ENCODE peak calls at places on chromosomes 12 and 14, in nine cellular contexts. S is PC-3; F is stimulated activated CD4-positive, alpha-beta T cell treated with anti-CD3 and anti-CD28 coated beads, Interleukin-15, amount 100 ng/mL, for 1 hour; X is uterus; M is neural crest cell; A is nucleus accumbens; D is A549; U is fibroblast of the aortic adventitia; O is HTR-8/SVneo. G is an unnamed sample.

GRCh38 chr14:90556666-90557450 is 160.0 kb downstream of the CALM1 start:
- DNase-seq in S (no peak), F (no peak), X (no peak), M (no peak), A (no peak), D (no peak), U (no peak), O (no peak), G (no peak)

GRCh38 chr14:72892879-72893635 is 844 bp downstream of the DPF3 start:
- DNase-seq in S (peak; percentile 38), F (no peak), X (no peak), M (peak; percentile 25), A (peak; percentile 56), D (no peak), U (peak; percentile 23), O (peak; percentile 42), G (peak; percentile 38)

GRCh38 chr12:26318661-26319068 is 123.3 kb downstream of the SSPN start:
- DNase-seq in S (peak; percentile 53), F (no peak), X (peak; percentile 73), M (no peak), A (peak; percentile 14), D (no peak), U (peak; percentile 70), O (peak; percentile 78), G (peak; percentile 91)

GRCh38 chr14:51849095-51849494 is 11.3 kb upstream of the GNG2 start:
- DNase-seq in S (peak; percentile 52), F (no peak), X (no peak), M (no peak), A (no peak), D (no peak), U (no peak), O (no peak), G (peak; percentile 16)

GRCh38 chr12:90233168-90234100 is 524.8 kb upstream of the ATP2B1 start:
- DNase-seq in S (no peak), F (no peak), X (no peak), M (no peak), A (no peak), D (no peak), U (peak; percentile 58), O (no peak), G (no peak)

GRCh38 chr12:89051065-89051677 is 301.1 kb downstream of the DUSP6 start:
- DNase-seq in S (peak; percentile 86), F (no peak), X (no peak), M (peak; percentile 9), A (no peak), D (peak; percentile 74), U (peak; percentile 85), O (peak; percentile 40), G (peak; percentile 65)

GRCh38 chr12:71567562-71567961 is 96.1 kb downstream of the ZFC3H1 start:
- DNase-seq in S (no peak), F (no peak), X (no peak), M (no peak), A (no peak), D (no peak), U (no peak), O (no peak), G (no peak)

GRCh38 chr14:23559921-23560520 is 4.0 kb downstream of the THTPA start:
- DNase-seq in S (no peak), F (no peak), X (no peak), M (no peak), A (no peak), D (no peak), U (no peak), O (no peak), G (no peak)

GRCh38 chr12:52710744-52711143 is 7.4 kb upstream of the KRT77 start:
- DNase-seq in S (no peak), F (no peak), X (no peak), M (no peak), A (no peak), D (no peak), U (no peak), O (no peak), G (no peak)

GRCh38 chr14:73462078-73462715 is 3.9 kb upstream of the NUMB start:
- DNase-seq in S (no peak), F (no peak), X (peak; percentile 27), M (no peak), A (peak; percentile 37), D (peak; percentile 89), U (peak; percentile 87), O (no peak), G (peak; percentile 15)

GRCh38 chr12:92438641-92439396 is 264.0 kb upstream of the PLEKHG7 start:
- DNase-seq in S (no peak), F (no peak), X (peak; percentile 29), M (no peak), A (no peak), D (no peak), U (peak; percentile 60), O (no peak), G (no peak)

GRCh38 chr14:25463475-25463874 is 413.5 kb upstream of the STXBP6 start:
- DNase-seq in S (no peak), F (no peak), X (no peak), M (no peak), A (no peak), D (no peak), U (no peak), O (no peak), G (no peak)

GRCh38 chr12:4787965-4788364 is 67.8 kb downstream of the GALNT8 start:
- DNase-seq in S (no peak), F (no peak), X (no peak), M (no peak), A (no peak), D (no peak), U (no peak), O (no peak), G (no peak)

GRCh38 chr12:47360771-47361388 is 281.1 kb upstream of the AMIGO2 start:
- DNase-seq in S (no peak), F (peak; percentile 13), X (no peak), M (no peak), A (no peak), D (no peak), U (no peak), O (no peak), G (peak; percentile 19)